ENCODE peak calls at places on chromosomes 6 and 20, in five cellular contexts. R is IMR-90, G is neural progenitor cell, S is HepG2, K is SK-N-SH. E is an unnamed sample.

GRCh38 chr20:12152996-12153395 is 235.3 kb downstream of the BTBD3 start:
- DNase-seq in G (no peak), R (peak; percentile 90), K (no peak), S (peak; percentile 6), E (no peak)

GRCh38 chr20:39850821-39851330 is 838.2 kb downstream of the MAFB start:
- DNase-seq in R (no peak), G (peak; percentile 37), S (no peak), K (no peak), E (no peak)

GRCh38 chr6:106997392-106998257 is 23.1 kb upstream of the CD24 start:
- DNase-seq in K (peak; percentile 66), G (peak; percentile 81), S (peak; percentile 74), R (peak; percentile 51), E (peak; percentile 62)

GRCh38 chr6:44342489-44342888 is at the start of gene SPATS1:
- DNase-seq in R (no peak), K (peak; percentile 83), S (no peak), G (peak; percentile 48), E (no peak)

GRCh38 chr20:55882922-55883321 is 122.4 kb downstream of the CBLN4 start:
- DNase-seq in K (peak; percentile 44), S (no peak), G (no peak), R (no peak), E (peak; percentile 27)

GRCh38 chr6:160919713-160920112 is 71.9 kb upstream of the MAP3K4 start:
- DNase-seq in K (no peak), S (peak; percentile 36), R (peak; percentile 83), G (no peak), E (no peak)

GRCh38 chr6:29590218-29590808 is 5.4 kb downstream of the OR2H2 start:
- DNase-seq in S (no peak), R (no peak), K (no peak), G (no peak), E (no peak)

GRCh38 chr6:49551866-49552129 is 1.3 kb downstream of the C6orf141 start:
- DNase-seq in G (no peak), K (no peak), S (no peak), R (no peak), E (no peak)

GRCh38 chr20:63639093-63639860 is 12.4 kb upstream of the GMEB2 start:
- DNase-seq in S (no peak), K (no peak), G (no peak), R (no peak), E (peak; percentile 38)

GRCh38 chr20:48019496-48019895 is 234.2 kb upstream of the SULF2 start:
- DNase-seq in S (no peak), G (no peak), K (no peak), R (no peak), E (no peak)

GRCh38 chr6:39362487-39362865 is 40.0 kb upstream of the KCNK16 start:
- DNase-seq in G (peak; percentile 73), K (peak; percentile 50), R (no peak), S (no peak), E (no peak)

GRCh38 chr20:43914697-43915208 is at the start of gene TOX2:
- DNase-seq in S (no peak), K (peak; percentile 96), G (peak; percentile 83), R (no peak), E (peak; percentile 62)

GRCh38 chr20:21048841-21049273 is 57.3 kb downstream of the LINC00237 start:
- DNase-seq in S (peak; percentile 55), R (no peak), G (peak; percentile 60), K (peak; percentile 45), E (peak; percentile 54)

GRCh38 chr6:43876602-43877001 is 106.6 kb downstream of the VEGFA start:
- DNase-seq in S (no peak), K (no peak), R (no peak), G (no peak), E (no peak)

GRCh38 chr6:92826633-92827032 is 592.7 kb downstream of the EPHA7 start:
- DNase-seq in R (no peak), G (no peak), S (peak; percentile 47), K (no peak), E (no peak)

GRCh38 chr6:24646771-24647170 is 780 bp upstream of the KIAA0319 start:
- DNase-seq in K (no peak), S (no peak), G (no peak), R (peak; percentile 12), E (no peak)

GRCh38 chr6:162854734-162855191 is 127.0 kb downstream of the PACRG start:
- DNase-seq in G (peak; percentile 23), S (no peak), R (no peak), K (no peak), E (no peak)

DNA sequence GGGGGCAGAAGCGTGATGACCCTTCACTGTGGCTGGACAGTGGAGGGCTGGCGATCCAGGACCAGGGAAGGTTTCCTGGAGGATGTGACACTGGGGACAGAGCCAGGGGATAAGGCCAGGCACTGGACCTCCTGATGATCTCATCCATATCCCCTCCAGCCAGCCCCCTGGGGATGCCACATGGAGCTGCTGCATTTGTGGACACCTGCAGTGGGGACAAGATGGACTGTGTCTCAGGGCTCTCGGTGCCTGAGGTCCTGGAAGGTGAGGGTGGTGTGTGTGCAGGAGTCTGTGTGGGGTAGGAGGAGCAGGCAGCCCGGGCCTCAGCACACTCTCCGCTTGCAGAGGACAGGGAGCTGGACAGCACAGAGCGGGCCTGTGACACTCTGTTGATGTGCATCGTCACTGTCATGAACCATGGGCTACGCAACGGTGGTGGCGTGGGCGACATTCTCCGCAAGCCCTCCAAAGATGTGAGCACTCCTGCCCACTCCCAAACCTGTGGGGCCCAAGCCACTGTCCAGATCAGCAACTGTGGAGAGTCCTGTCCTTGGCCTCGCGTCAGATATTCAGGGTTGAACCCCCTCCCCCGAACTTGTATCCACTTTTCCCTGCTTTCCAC is 19.9 kb downstream of the UQCC2 start:
- DNase-seq in K (peak; percentile 26), S (no peak), R (no peak), G (no peak), E (no peak)
- H3K4me1 ChIP-seq in K (peaks cover 24% of the 10 kb centered on the region), S (no peaks in the 10 kb centered on the region), R (peaks cover 11% of the 10 kb centered on the region), G (peaks cover 3% of the 10 kb centered on the region), E (no peaks in the 10 kb centered on the region)

DNA sequence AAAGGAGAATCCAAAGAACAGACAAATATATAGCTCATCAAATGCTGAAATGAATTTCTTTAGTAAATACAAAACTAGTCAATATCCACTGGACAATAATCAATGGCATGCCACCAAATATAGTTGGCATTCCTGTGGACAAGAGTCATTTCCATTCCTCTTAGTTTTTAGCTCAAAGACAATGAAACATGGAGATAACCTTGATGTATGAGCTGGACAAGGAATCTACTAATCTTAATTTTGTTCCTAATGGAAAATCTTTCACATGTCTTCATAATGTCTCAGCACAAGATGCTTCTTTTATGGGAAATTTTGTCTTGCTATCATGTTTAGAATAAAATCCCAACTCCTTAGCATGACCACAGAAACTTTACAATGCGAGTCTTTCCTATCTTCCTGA is 87.8 kb downstream of the PFDN4 start:
- DNase-seq in R (no peak), K (no peak), G (no peak), S (no peak), E (no peak)
- H3K27ac ChIP-seq in R (no peak overlapping the region), K (no peak overlapping the region), G (no peak overlapping the region), S (no peak overlapping the region), E (no peak overlapping the region)

GRCh38 chr20:42093041-42093440 is 474.9 kb upstream of the CHD6 start:
- DNase-seq in R (no peak), S (no peak), K (no peak), G (no peak), E (no peak)

GRCh38 chr20:42093542-42094440 is 475.6 kb upstream of the CHD6 start:
- DNase-seq in S (no peak), G (no peak), R (no peak), K (no peak), E (no peak)

GRCh38 chr20:42100137-42100704 is 482.0 kb upstream of the CHD6 start:
- DNase-seq in G (no peak), K (peak; percentile 80), S (no peak), R (no peak), E (no peak)

GRCh38 chr20:42097741-42098140 is 479.6 kb upstream of the CHD6 start:
- DNase-seq in R (no peak), K (no peak), G (no peak), S (no peak), E (no peak)

DNA sequence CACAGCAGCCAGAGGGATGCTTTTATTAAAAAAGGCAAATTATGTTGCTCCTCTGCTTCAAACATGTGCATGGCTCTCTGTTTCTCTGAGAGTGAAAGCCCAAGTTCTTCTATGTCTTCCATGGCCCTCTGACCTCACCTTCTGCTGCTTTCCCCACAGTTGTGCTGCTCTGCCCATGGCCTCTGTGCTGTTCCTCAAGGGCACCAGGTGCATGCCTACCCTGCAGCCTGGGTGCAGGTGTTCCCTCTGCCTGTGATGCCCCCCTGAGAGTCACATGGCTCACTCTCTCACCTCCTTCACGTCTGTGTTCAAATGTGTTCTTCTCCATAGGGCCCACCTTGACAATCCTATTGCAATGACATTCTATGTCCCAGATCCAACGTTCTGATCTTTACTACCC is 477.0 kb upstream of the CHD6 start:
- DNase-seq in S (no peak), R (no peak), G (no peak), K (no peak), E (no peak)
- H3K9ac ChIP-seq in S (no peak overlapping the region), R (no peak overlapping the region), G (no peak overlapping the region), K (no peak overlapping the region), E (no peak overlapping the region)

GRCh38 chr6:100023798-100024197 is 29.8 kb upstream of the MCHR2 start:
- DNase-seq in G (no peak), R (no peak), S (no peak), K (no peak), E (no peak)
- H3K4me1 ChIP-seq in G (no peaks in the 10 kb centered on the region), R (no peaks in the 10 kb centered on the region), S (no peaks in the 10 kb centered on the region), K (no peaks in the 10 kb centered on the region), E (no peaks in the 10 kb centered on the region)

E was measured in colonic mucosa.